ENCODE peak calls at places on chromosomes 7 and 10, in six cellular contexts. Q is thyroid gland; Y is K562; K is aorta; D is fibroblast of lung; F is CD4-positive, CD25-positive, alpha-beta regulatory T cell. S is an unnamed sample. For H3K4me1, the result is how much of the 10 kb centered on the place peaks cover.

GRCh38 chr10:12507165-12507870 is 158.0 kb downstream of the CAMK1D start:
- DNase-seq in Q (no peak), Y (no peak), K (no peak), D (no peak), F (no peak), S (no peak)

GRCh38 chr7:1058821-1059199 is 14.5 kb downstream of the GPR146 start:
- DNase-seq in Q (no peak), Y (peak), K (no peak), D (peak), F (no peak), S (peak)

GRCh38 chr7:35386082-35386815 is 132.3 kb upstream of the TBX20 start:
- DNase-seq in Q (no peak), Y (no peak), K (no peak), D (no peak), F (no peak), S (no peak)

GRCh38 chr10:73871915-73872710 is 2.2 kb downstream of the CAMK2G start:
- DNase-seq in Q (no peak), Y (no peak), K (no peak), D (no peak), F (no peak), S (no peak)

GRCh38 chr7:26500749-26501352 is 209.2 kb downstream of the SNX10 start:
- DNase-seq in Q (no peak), Y (peak), K (no peak), D (peak), F (no peak), S (no peak)

GRCh38 chr10:70478191-70479160 is at the start of gene PALD1:
- DNase-seq in Q (peak), Y (peak), K (peak), D (peak), F (peak), S (peak)

GRCh38 chr7:95687759-95688343 is 84.5 kb upstream of the DYNC1I1 start:
- DNase-seq in Q (no peak), Y (peak), K (no peak), D (peak), F (no peak), S (no peak)

GRCh38 chr7:142790056-142790455 is 19.3 kb downstream of the PRSS2 start:
- DNase-seq in Q (no peak), Y (no peak), K (no peak), D (no peak), F (no peak), S (peak)

GRCh38 chr10:91955114-91955513 is 31.5 kb downstream of the BTAF1 start:
- DNase-seq in Q (no peak), Y (no peak), K (no peak), D (no peak), F (no peak), S (no peak)

GRCh38 chr10:86967481-86967941 is 771 bp upstream of the ADIRF start:
- DNase-seq in Q (no peak), Y (no peak), K (no peak), D (no peak), F (no peak), S (no peak)

GRCh38 chr10:86970152-86970886 is 2.0 kb downstream of the ADIRF start:
- DNase-seq in Q (peak), Y (no peak), K (peak), D (peak), F (no peak), S (no peak)

GRCh38 chr10:86968994-86969355 is 693 bp downstream of the ADIRF start:
- DNase-seq in Q (no peak), Y (no peak), K (no peak), D (no peak), F (no peak), S (no peak)

GRCh38 chr10:86969421-86970041 is 1.2 kb downstream of the ADIRF start:
- DNase-seq in Q (no peak), Y (no peak), K (no peak), D (peak), F (no peak), S (no peak)

GRCh38 chr10:86968271-86968993 is at the start of gene ADIRF:
- DNase-seq in Q (peak), Y (no peak), K (peak), D (no peak), F (no peak), S (peak)
- H3K4me1 ChIP-seq in Q (half or more), Y (under half), K (under half), D (under half), F (half or more), S (under half)

DNA sequence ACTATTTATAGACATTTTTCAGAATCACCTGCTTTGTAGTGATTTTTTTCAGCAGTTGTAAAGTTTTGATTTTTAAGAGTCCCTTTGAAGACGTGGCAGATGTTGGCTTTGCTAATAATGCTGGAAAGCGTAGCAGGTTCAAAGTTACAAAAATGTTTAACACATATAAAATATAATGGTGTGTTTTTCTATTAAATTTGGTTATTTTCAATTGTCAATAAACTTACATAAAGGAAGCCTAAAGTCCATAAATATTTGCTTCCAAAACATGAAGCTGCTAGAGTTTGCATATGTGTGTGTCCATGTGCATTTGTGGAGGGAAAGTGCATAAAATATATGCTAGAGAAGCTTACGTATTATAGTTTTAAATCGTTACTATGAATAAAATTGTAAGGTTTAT is 3.7 kb downstream of the MEOX2 start:
- DNase-seq in Q (no peak), Y (no peak), K (no peak), D (peak), F (no peak), S (no peak)
- H3K4me3 ChIP-seq in Q (no peak), Y (no peak), K (no peak), D (peak), F (no peak), S (no peak)

GRCh38 chr7:132882714-132883428 is 199.0 kb downstream of the CHCHD3 start:
- DNase-seq in Q (no peak), Y (peak), K (no peak), D (no peak), F (no peak), S (no peak)
- H3K27ac ChIP-seq in Q (no peak), Y (no peak), K (no peak), D (no peak), F (no peak), S (no peak)

GRCh38 chr7:127671341-127671740 is 19.3 kb downstream of the SND1 start:
- DNase-seq in Q (no peak), Y (no peak), K (no peak), D (no peak), F (no peak), S (no peak)
- H3K4me1 ChIP-seq in Q (under half), Y (under half), K (under half), D (under half), F (under half), S (under half)

GRCh38 chr7:47248797-47249196 is 333.1 kb downstream of the TNS3 start:
- DNase-seq in Q (no peak), Y (no peak), K (no peak), D (no peak), F (no peak), S (no peak)
- H3K4me3 ChIP-seq in Q (no peak), Y (no peak), K (no peak), D (no peak), F (no peak), S (no peak)

GRCh38 chr7:126499481-126499880 is 753.3 kb downstream of the GRM8 start:
- DNase-seq in Q (no peak), Y (no peak), K (no peak), D (no peak), F (no peak), S (no peak)
- H3K27ac ChIP-seq in Q (no peak), Y (no peak), K (no peak), D (no peak), F (no peak), S (no peak)

GRCh38 chr7:40330408-40330807 is 195.6 kb downstream of the SUGCT start:
- DNase-seq in Q (no peak), Y (no peak), K (no peak), D (no peak), F (no peak), S (no peak)
- H3K4me1 ChIP-seq in Q (under half), Y (under half), K (under half), D (under half), F (under half), S (under half)

GRCh38 chr7:45068236-45069023 is 20.3 kb downstream of the NACAD start:
- DNase-seq in Q (no peak), Y (no peak), K (no peak), D (no peak), F (no peak), S (no peak)
- H3K4me3 ChIP-seq in Q (no peak), Y (no peak), K (no peak), D (no peak), F (no peak), S (no peak)

DNA sequence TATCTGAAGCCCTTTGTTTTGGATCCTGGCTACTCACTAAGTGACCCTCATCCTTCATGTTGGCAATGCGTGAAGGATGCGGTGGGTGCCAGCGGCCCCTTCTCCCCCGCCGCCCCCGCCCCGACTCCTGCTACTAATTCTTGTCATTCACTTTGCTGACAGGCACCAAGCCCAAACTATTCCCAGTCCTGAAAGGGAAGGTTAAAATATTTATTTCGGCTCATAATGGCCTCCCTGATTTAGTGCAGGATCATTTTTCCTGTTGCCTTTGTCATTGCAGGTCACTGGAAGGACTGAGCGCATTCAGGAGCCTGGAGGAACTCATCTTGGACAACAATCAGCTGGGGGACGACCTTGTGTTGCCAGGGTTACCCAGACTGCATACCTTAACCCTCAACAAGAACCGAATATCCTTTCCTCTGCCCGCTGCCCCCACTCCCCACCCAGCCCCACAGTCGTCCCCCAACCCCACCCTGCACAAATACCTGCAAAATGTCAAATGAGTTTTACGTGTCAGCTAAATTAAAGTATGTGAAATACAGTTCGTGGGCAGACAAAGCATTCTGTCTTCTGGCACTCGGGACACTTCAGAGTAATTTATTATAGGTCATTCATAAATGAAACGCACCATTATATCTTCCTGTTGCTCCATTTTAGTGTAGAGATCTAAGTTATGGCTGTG is 604.4 kb downstream of the LRMDA start:
- DNase-seq in Q (no peak), Y (no peak), K (no peak), D (no peak), F (no peak), S (no peak)
- H3K27ac ChIP-seq in Q (no peak), Y (no peak), K (no peak), D (no peak), F (no peak), S (no peak)

GRCh38 chr7:2151801-2152612 is 80.7 kb downstream of the MAD1L1 start:
- DNase-seq in Q (no peak), Y (no peak), K (peak), D (no peak), F (no peak), S (no peak)
- H3K4me1 ChIP-seq in Q (under half), Y (under half), K (under half), D (under half), F (under half), S (under half)